ENCODE peak calls at places on chromosome 7, in ten cellular contexts. One of them, this sample, is unnamed.

GRCh38 chr7:99557196-99557607 is 1.2 kb upstream of the ZNF655 start:
- DNase-seq in activated CD8-positive, alpha-beta T cell treated with anti-CD3 and anti-CD28 coated beads for 36 hours: no peak
- DNase-seq in NCI-H345: no peak
- DNase-seq in HCT116: no peak
- DNase-seq in posterior cingulate gyrus: no peak
- DNase-seq in ELR: no peak
- DNase-seq in heart left ventricle: no peak
- DNase-seq in body of pancreas: no peak
- DNase-seq in immature natural killer cell: no peak
- DNase-seq in EH: peak
- DNase-seq in this sample: no peak

GRCh38 chr7:75737856-75738603 is 711 bp downstream of the HIP1 start:
- DNase-seq in body of pancreas: peak
- DNase-seq in activated CD8-positive, alpha-beta T cell treated with anti-CD3 and anti-CD28 coated beads for 36 hours: no peak
- DNase-seq in ELR: peak
- DNase-seq in heart left ventricle: no peak
- DNase-seq in NCI-H345: no peak
- DNase-seq in posterior cingulate gyrus: no peak
- DNase-seq in immature natural killer cell: no peak
- DNase-seq in HCT116: no peak
- DNase-seq in EH: peak
- DNase-seq in this sample: no peak

GRCh38 chr7:48094861-48095293 is 5.8 kb downstream of the UPP1 start:
- DNase-seq in HCT116: no peak
- DNase-seq in activated CD8-positive, alpha-beta T cell treated with anti-CD3 and anti-CD28 coated beads for 36 hours: no peak
- DNase-seq in body of pancreas: no peak
- DNase-seq in posterior cingulate gyrus: no peak
- DNase-seq in immature natural killer cell: no peak
- DNase-seq in ELR: peak
- DNase-seq in EH: peak
- DNase-seq in heart left ventricle: no peak
- DNase-seq in NCI-H345: no peak
- DNase-seq in this sample: no peak

GRCh38 chr7:72265505-72265904 is 146.6 kb downstream of the CALN1 start:
- DNase-seq in NCI-H345: no peak
- DNase-seq in EH: no peak
- DNase-seq in immature natural killer cell: no peak
- DNase-seq in body of pancreas: no peak
- DNase-seq in ELR: no peak
- DNase-seq in activated CD8-positive, alpha-beta T cell treated with anti-CD3 and anti-CD28 coated beads for 36 hours: no peak
- DNase-seq in heart left ventricle: no peak
- DNase-seq in HCT116: no peak
- DNase-seq in posterior cingulate gyrus: no peak
- DNase-seq in this sample: no peak

GRCh38 chr7:31192996-31193395 is 140.9 kb downstream of the ADCYAP1R1 start:
- DNase-seq in heart left ventricle: peak
- DNase-seq in activated CD8-positive, alpha-beta T cell treated with anti-CD3 and anti-CD28 coated beads for 36 hours: peak
- DNase-seq in posterior cingulate gyrus: peak
- DNase-seq in ELR: peak
- DNase-seq in body of pancreas: peak
- DNase-seq in immature natural killer cell: no peak
- DNase-seq in NCI-H345: peak
- DNase-seq in EH: peak
- DNase-seq in HCT116: peak
- DNase-seq in this sample: no peak

GRCh38 chr7:46705416-46706255 is 784.6 kb upstream of the IGFBP3 start:
- DNase-seq in EH: peak
- DNase-seq in heart left ventricle: no peak
- DNase-seq in HCT116: no peak
- DNase-seq in body of pancreas: no peak
- DNase-seq in activated CD8-positive, alpha-beta T cell treated with anti-CD3 and anti-CD28 coated beads for 36 hours: no peak
- DNase-seq in NCI-H345: no peak
- DNase-seq in ELR: no peak
- DNase-seq in posterior cingulate gyrus: no peak
- DNase-seq in immature natural killer cell: no peak
- DNase-seq in this sample: no peak

GRCh38 chr7:32586291-32587221 is 91.3 kb downstream of the AVL9 start:
- DNase-seq in posterior cingulate gyrus: no peak
- DNase-seq in EH: peak
- DNase-seq in immature natural killer cell: no peak
- DNase-seq in HCT116: no peak
- DNase-seq in heart left ventricle: peak
- DNase-seq in body of pancreas: no peak
- DNase-seq in activated CD8-positive, alpha-beta T cell treated with anti-CD3 and anti-CD28 coated beads for 36 hours: no peak
- DNase-seq in NCI-H345: no peak
- DNase-seq in ELR: peak
- DNase-seq in this sample: no peak

GRCh38 chr7:108454674-108455523 is 1.3 kb downstream of the NRCAM start:
- DNase-seq in heart left ventricle: no peak
- DNase-seq in activated CD8-positive, alpha-beta T cell treated with anti-CD3 and anti-CD28 coated beads for 36 hours: peak
- DNase-seq in HCT116: no peak
- DNase-seq in EH: peak
- DNase-seq in posterior cingulate gyrus: peak
- DNase-seq in body of pancreas: peak
- DNase-seq in immature natural killer cell: no peak
- DNase-seq in NCI-H345: peak
- DNase-seq in ELR: peak
- DNase-seq in this sample: no peak

GRCh38 chr7:16561943-16562342 is 35.3 kb downstream of the LRRC72 start:
- DNase-seq in NCI-H345: no peak
- DNase-seq in HCT116: no peak
- DNase-seq in posterior cingulate gyrus: no peak
- DNase-seq in body of pancreas: no peak
- DNase-seq in EH: no peak
- DNase-seq in immature natural killer cell: no peak
- DNase-seq in heart left ventricle: no peak
- DNase-seq in activated CD8-positive, alpha-beta T cell treated with anti-CD3 and anti-CD28 coated beads for 36 hours: no peak
- DNase-seq in ELR: no peak
- DNase-seq in this sample: no peak

GRCh38 chr7:46352335-46352954 is 431.4 kb upstream of the IGFBP3 start:
- DNase-seq in posterior cingulate gyrus: no peak
- DNase-seq in EH: peak
- DNase-seq in activated CD8-positive, alpha-beta T cell treated with anti-CD3 and anti-CD28 coated beads for 36 hours: peak
- DNase-seq in immature natural killer cell: no peak
- DNase-seq in HCT116: peak
- DNase-seq in heart left ventricle: no peak
- DNase-seq in NCI-H345: peak
- DNase-seq in ELR: peak
- DNase-seq in body of pancreas: peak
- DNase-seq in this sample: no peak

GRCh38 chr7:155953781-155954549 is 141.7 kb upstream of the SHH start:
- DNase-seq in activated CD8-positive, alpha-beta T cell treated with anti-CD3 and anti-CD28 coated beads for 36 hours: no peak
- DNase-seq in heart left ventricle: no peak
- DNase-seq in posterior cingulate gyrus: no peak
- DNase-seq in HCT116: no peak
- DNase-seq in ELR: no peak
- DNase-seq in NCI-H345: peak
- DNase-seq in immature natural killer cell: no peak
- DNase-seq in body of pancreas: peak
- DNase-seq in EH: no peak
- DNase-seq in this sample: no peak

GRCh38 chr7:30028749-30029635 is 780 bp downstream of the PLEKHA8 start:
- DNase-seq in NCI-H345: peak
- DNase-seq in EH: peak
- DNase-seq in HCT116: peak
- DNase-seq in posterior cingulate gyrus: peak
- DNase-seq in heart left ventricle: no peak
- DNase-seq in immature natural killer cell: peak
- DNase-seq in activated CD8-positive, alpha-beta T cell treated with anti-CD3 and anti-CD28 coated beads for 36 hours: peak
- DNase-seq in body of pancreas: no peak
- DNase-seq in ELR: peak
- DNase-seq in this sample: no peak

GRCh38 chr7:116212859-116213258 is 2.5 kb downstream of the TES start:
- DNase-seq in ELR: peak
- DNase-seq in HCT116: no peak
- DNase-seq in NCI-H345: no peak
- DNase-seq in immature natural killer cell: no peak
- DNase-seq in activated CD8-positive, alpha-beta T cell treated with anti-CD3 and anti-CD28 coated beads for 36 hours: no peak
- DNase-seq in posterior cingulate gyrus: no peak
- DNase-seq in EH: peak
- DNase-seq in heart left ventricle: no peak
- DNase-seq in body of pancreas: no peak
- DNase-seq in this sample: no peak

GRCh38 chr7:120837599-120837998 is 20.3 kb downstream of the TSPAN12 start:
- DNase-seq in ELR: no peak
- DNase-seq in activated CD8-positive, alpha-beta T cell treated with anti-CD3 and anti-CD28 coated beads for 36 hours: no peak
- DNase-seq in NCI-H345: no peak
- DNase-seq in body of pancreas: no peak
- DNase-seq in HCT116: no peak
- DNase-seq in heart left ventricle: no peak
- DNase-seq in posterior cingulate gyrus: no peak
- DNase-seq in immature natural killer cell: no peak
- DNase-seq in EH: no peak
- DNase-seq in this sample: no peak

GRCh38 chr7:73850781-73851207 is 8.5 kb upstream of the METTL27 start:
- DNase-seq in posterior cingulate gyrus: no peak
- DNase-seq in HCT116: peak
- DNase-seq in heart left ventricle: peak
- DNase-seq in NCI-H345: no peak
- DNase-seq in body of pancreas: no peak
- DNase-seq in activated CD8-positive, alpha-beta T cell treated with anti-CD3 and anti-CD28 coated beads for 36 hours: no peak
- DNase-seq in ELR: peak
- DNase-seq in immature natural killer cell: no peak
- DNase-seq in EH: peak
- DNase-seq in this sample: no peak

GRCh38 chr7:48078470-48078869 is 10.6 kb upstream of the UPP1 start:
- DNase-seq in ELR: no peak
- DNase-seq in HCT116: no peak
- DNase-seq in activated CD8-positive, alpha-beta T cell treated with anti-CD3 and anti-CD28 coated beads for 36 hours: no peak
- DNase-seq in EH: peak
- DNase-seq in NCI-H345: peak
- DNase-seq in posterior cingulate gyrus: no peak
- DNase-seq in heart left ventricle: no peak
- DNase-seq in body of pancreas: no peak
- DNase-seq in immature natural killer cell: no peak
- DNase-seq in this sample: no peak

GRCh38 chr7:99648843-99649242 is 31.0 kb downstream of the CYP3A5 start:
- DNase-seq in immature natural killer cell: no peak
- DNase-seq in EH: no peak
- DNase-seq in activated CD8-positive, alpha-beta T cell treated with anti-CD3 and anti-CD28 coated beads for 36 hours: peak
- DNase-seq in posterior cingulate gyrus: no peak
- DNase-seq in heart left ventricle: no peak
- DNase-seq in body of pancreas: no peak
- DNase-seq in NCI-H345: no peak
- DNase-seq in HCT116: no peak
- DNase-seq in ELR: no peak
- DNase-seq in this sample: no peak

GRCh38 chr7:86653919-86654659 is 10.4 kb downstream of the GRM3 start:
- DNase-seq in HCT116: no peak
- DNase-seq in body of pancreas: peak
- DNase-seq in NCI-H345: no peak
- DNase-seq in heart left ventricle: peak
- DNase-seq in activated CD8-positive, alpha-beta T cell treated with anti-CD3 and anti-CD28 coated beads for 36 hours: no peak
- DNase-seq in ELR: no peak
- DNase-seq in immature natural killer cell: no peak
- DNase-seq in EH: no peak
- DNase-seq in posterior cingulate gyrus: peak
- DNase-seq in this sample: no peak

GRCh38 chr7:42617781-42618457 is 294.0 kb downstream of the C7orf25 start:
- DNase-seq in activated CD8-positive, alpha-beta T cell treated with anti-CD3 and anti-CD28 coated beads for 36 hours: no peak
- DNase-seq in EH: no peak
- DNase-seq in ELR: no peak
- DNase-seq in HCT116: no peak
- DNase-seq in immature natural killer cell: no peak
- DNase-seq in body of pancreas: no peak
- DNase-seq in posterior cingulate gyrus: no peak
- DNase-seq in heart left ventricle: no peak
- DNase-seq in NCI-H345: no peak
- DNase-seq in this sample: no peak

GRCh38 chr7:136134503-136134902 is 157.3 kb upstream of the MTPN start:
- DNase-seq in posterior cingulate gyrus: no peak
- DNase-seq in NCI-H345: no peak
- DNase-seq in immature natural killer cell: no peak
- DNase-seq in EH: peak
- DNase-seq in heart left ventricle: no peak
- DNase-seq in HCT116: no peak
- DNase-seq in activated CD8-positive, alpha-beta T cell treated with anti-CD3 and anti-CD28 coated beads for 36 hours: no peak
- DNase-seq in body of pancreas: no peak
- DNase-seq in ELR: peak
- DNase-seq in this sample: no peak

GRCh38 chr7:95536656-95537311 is 51.0 kb downstream of the ASB4 start:
- DNase-seq in immature natural killer cell: no peak
- DNase-seq in heart left ventricle: no peak
- DNase-seq in NCI-H345: no peak
- DNase-seq in body of pancreas: peak
- DNase-seq in HCT116: no peak
- DNase-seq in EH: no peak
- DNase-seq in activated CD8-positive, alpha-beta T cell treated with anti-CD3 and anti-CD28 coated beads for 36 hours: no peak
- DNase-seq in ELR: no peak
- DNase-seq in posterior cingulate gyrus: no peak
- DNase-seq in this sample: no peak

GRCh38 chr7:123220396-123220795 is 20.6 kb upstream of the SLC13A1 start:
- DNase-seq in NCI-H345: no peak
- DNase-seq in ELR: no peak
- DNase-seq in activated CD8-positive, alpha-beta T cell treated with anti-CD3 and anti-CD28 coated beads for 36 hours: no peak
- DNase-seq in body of pancreas: peak
- DNase-seq in HCT116: no peak
- DNase-seq in immature natural killer cell: no peak
- DNase-seq in heart left ventricle: no peak
- DNase-seq in EH: no peak
- DNase-seq in posterior cingulate gyrus: no peak
- DNase-seq in this sample: no peak

GRCh38 chr7:13359656-13360055 is 629.8 kb downstream of the ETV1 start:
- DNase-seq in posterior cingulate gyrus: no peak
- DNase-seq in activated CD8-positive, alpha-beta T cell treated with anti-CD3 and anti-CD28 coated beads for 36 hours: no peak
- DNase-seq in HCT116: no peak
- DNase-seq in immature natural killer cell: no peak
- DNase-seq in NCI-H345: no peak
- DNase-seq in heart left ventricle: no peak
- DNase-seq in body of pancreas: no peak
- DNase-seq in EH: no peak
- DNase-seq in ELR: no peak
- DNase-seq in this sample: no peak

GRCh38 chr7:107594961-107595737 is 15.1 kb downstream of the BCAP29 start:
- DNase-seq in activated CD8-positive, alpha-beta T cell treated with anti-CD3 and anti-CD28 coated beads for 36 hours: no peak
- DNase-seq in posterior cingulate gyrus: no peak
- DNase-seq in EH: peak
- DNase-seq in ELR: peak
- DNase-seq in heart left ventricle: peak
- DNase-seq in HCT116: no peak
- DNase-seq in NCI-H345: no peak
- DNase-seq in body of pancreas: no peak
- DNase-seq in immature natural killer cell: no peak
- DNase-seq in this sample: no peak

GRCh38 chr7:148334959-148335577 is 255.5 kb upstream of the C7orf33 start:
- DNase-seq in heart left ventricle: no peak
- DNase-seq in NCI-H345: peak
- DNase-seq in activated CD8-positive, alpha-beta T cell treated with anti-CD3 and anti-CD28 coated beads for 36 hours: no peak
- DNase-seq in EH: no peak
- DNase-seq in posterior cingulate gyrus: no peak
- DNase-seq in immature natural killer cell: no peak
- DNase-seq in HCT116: no peak
- DNase-seq in ELR: peak
- DNase-seq in body of pancreas: no peak
- DNase-seq in this sample: no peak

GRCh38 chr7:2894118-2894940 is 50.2 kb upstream of the GNA12 start:
- DNase-seq in ELR: no peak
- DNase-seq in NCI-H345: peak
- DNase-seq in body of pancreas: no peak
- DNase-seq in activated CD8-positive, alpha-beta T cell treated with anti-CD3 and anti-CD28 coated beads for 36 hours: peak
- DNase-seq in heart left ventricle: no peak
- DNase-seq in immature natural killer cell: peak
- DNase-seq in EH: no peak
- DNase-seq in HCT116: no peak
- DNase-seq in posterior cingulate gyrus: no peak
- DNase-seq in this sample: peak

GRCh38 chr7:50416509-50417299 is 33.4 kb downstream of the FIGNL1 start:
- DNase-seq in ELR: no peak
- DNase-seq in activated CD8-positive, alpha-beta T cell treated with anti-CD3 and anti-CD28 coated beads for 36 hours: no peak
- DNase-seq in immature natural killer cell: no peak
- DNase-seq in EH: no peak
- DNase-seq in NCI-H345: no peak
- DNase-seq in posterior cingulate gyrus: no peak
- DNase-seq in HCT116: no peak
- DNase-seq in heart left ventricle: no peak
- DNase-seq in body of pancreas: no peak
- DNase-seq in this sample: no peak

GRCh38 chr7:148507741-148508285 is 82.8 kb upstream of the C7orf33 start:
- DNase-seq in NCI-H345: no peak
- DNase-seq in HCT116: no peak
- DNase-seq in EH: no peak
- DNase-seq in heart left ventricle: no peak
- DNase-seq in activated CD8-positive, alpha-beta T cell treated with anti-CD3 and anti-CD28 coated beads for 36 hours: peak
- DNase-seq in posterior cingulate gyrus: no peak
- DNase-seq in ELR: no peak
- DNase-seq in immature natural killer cell: no peak
- DNase-seq in body of pancreas: no peak
- DNase-seq in this sample: peak

This sample was measured in activated naive CD4-positive, alpha-beta T cell treated with Interleukin-2 at 50 U/mL for 16 hours.